ENCODE peak calls at places on chromosomes 16 and 17, in five cellular contexts. E, F, H, Y and K are unnamed samples.

GRCh38 chr17:7041607-7042506 is 2.0 kb downstream of the SLC16A11 start:
- DNase-seq in E (no peak), F (no peak), H (no peak), Y (no peak), K (no peak)

GRCh38 chr17:1486802-1487695 is 5.4 kb downstream of the MYO1C start:
- DNase-seq in E (peak), F (no peak), H (peak), Y (peak), K (peak)

GRCh38 chr17:64107517-64108235 is 22.3 kb downstream of the ERN1 start:
- DNase-seq in E (peak), F (no peak), H (no peak), Y (no peak), K (no peak)

GRCh38 chr16:10664720-10665126 is 30.0 kb downstream of the TEKT5 start:
- DNase-seq in E (no peak), F (no peak), H (no peak), Y (no peak), K (no peak)

GRCh38 chr17:30290696-30291570 is 811 bp downstream of the BLMH start:
- DNase-seq in E (peak), F (peak), H (no peak), Y (no peak), K (peak)

GRCh38 chr16:57720142-57720575 is 15.4 kb upstream of the KATNB1 start:
- DNase-seq in E (no peak), F (peak), H (no peak), Y (no peak), K (no peak)

GRCh38 chr16:15775209-15775608 is 81.6 kb downstream of the MYH11 start:
- DNase-seq in E (no peak), F (peak), H (no peak), Y (no peak), K (no peak)

GRCh38 chr17:76272541-76273434 is 7.6 kb downstream of the UBALD2 start:
- DNase-seq in E (no peak), F (no peak), H (no peak), Y (peak), K (no peak)

GRCh38 chr16:86960266-86960665 is 356.9 kb downstream of the C16orf95 start:
- DNase-seq in E (no peak), F (no peak), H (no peak), Y (no peak), K (no peak)

GRCh38 chr16:58026705-58027340 is 1.3 kb downstream of the MMP15 start:
- DNase-seq in E (no peak), F (no peak), H (no peak), Y (no peak), K (peak)

GRCh38 chr17:3795758-3796102 is 5.3 kb downstream of the ITGAE start:
- DNase-seq in E (no peak), F (no peak), H (no peak), Y (no peak), K (no peak)

GRCh38 chr16:3675601-3676130 is 21.2 kb downstream of the DNASE1 start:
- DNase-seq in E (no peak), F (no peak), H (no peak), Y (no peak), K (no peak)

GRCh38 chr17:43880420-43880991 is 26.8 kb downstream of the MPP2 start:
- DNase-seq in E (peak), F (peak), H (peak), Y (no peak), K (peak)

GRCh38 chr17:50280068-50280467 is 5.8 kb downstream of the TMEM92 start:
- DNase-seq in E (no peak), F (no peak), H (no peak), Y (no peak), K (no peak)